ENCODE peak calls at places on chromosomes 16 and 17, in six cellular contexts. N, D, F, H, Q and V are unnamed samples.

GRCh38 chr16:20191566-20191965 is 117.9 kb upstream of the GPR139 start:
- DNase-seq in N (no peak), D (no peak), F (no peak), H (no peak), Q (no peak), V (no peak)

GRCh38 chr16:67226804-67227566 is at the start of gene TMEM208:
- DNase-seq in N (peak), D (peak), F (peak), H (peak), Q (peak), V (peak)

GRCh38 chr17:20010886-20011402 is 1.8 kb downstream of the SPECC1 start:
- DNase-seq in N (no peak), D (no peak), F (no peak), H (no peak), Q (no peak), V (no peak)

GRCh38 chr16:70576431-70577255 is 53.0 kb downstream of the SF3B3 start:
- DNase-seq in N (no peak), D (no peak), F (peak), H (peak), Q (no peak), V (no peak)

GRCh38 chr17:12856451-12856850 is 67.2 kb downstream of the ARHGAP44 start:
- DNase-seq in N (no peak), D (no peak), F (no peak), H (no peak), Q (no peak), V (no peak)

GRCh38 chr16:20303012-20303411 is 24.3 kb downstream of the GP2 start:
- DNase-seq in N (no peak), D (no peak), F (no peak), H (no peak), Q (no peak), V (no peak)

GRCh38 chr16:27332105-27332504 is 18.3 kb downstream of the IL4R start:
- DNase-seq in N (no peak), D (no peak), F (no peak), H (no peak), Q (no peak), V (no peak)

GRCh38 chr17:83192161-83192788 is 112.9 kb downstream of the METRNL start:
- DNase-seq in N (peak), D (peak), F (peak), H (peak), Q (peak), V (peak)

GRCh38 chr17:57940653-57941329 is 14.4 kb downstream of the CUEDC1 start:
- DNase-seq in N (no peak), D (no peak), F (no peak), H (no peak), Q (peak), V (no peak)

GRCh38 chr16:83835972-83836566 is 28.3 kb downstream of the HSBP1 start:
- DNase-seq in N (no peak), D (no peak), F (no peak), H (peak), Q (no peak), V (no peak)

GRCh38 chr16:88686439-88687253 is at the start of gene SNAI3:
- DNase-seq in N (peak), D (peak), F (peak), H (peak), Q (peak), V (peak)

GRCh38 chr16:2341456-2342447 is 1.2 kb upstream of the ABCA3 start:
- DNase-seq in N (peak), D (peak), F (peak), H (no peak), Q (peak), V (no peak)

GRCh38 chr16:57039148-57039812 is 49.9 kb downstream of the NLRC5 start:
- DNase-seq in N (no peak), D (peak), F (peak), H (peak), Q (no peak), V (no peak)

GRCh38 chr16:89343501-89344291 is 126.2 kb downstream of the ZNF778 start:
- DNase-seq in N (no peak), D (peak), F (peak), H (peak), Q (no peak), V (no peak)

GRCh38 chr17:67053438-67054000 is 9.2 kb downstream of the CACNG1 start:
- DNase-seq in N (no peak), D (no peak), F (no peak), H (no peak), Q (no peak), V (no peak)

GRCh38 chr17:38402897-38403296 is 25.4 kb upstream of the ARHGAP23 start:
- DNase-seq in N (no peak), D (no peak), F (no peak), H (no peak), Q (no peak), V (no peak)

GRCh38 chr16:85227262-85227923 is 115.1 kb upstream of the CIBAR2 start:
- DNase-seq in N (no peak), D (no peak), F (no peak), H (peak), Q (no peak), V (no peak)

GRCh38 chr17:48444531-48445247 is 14.7 kb upstream of the SKAP1 start:
- DNase-seq in N (no peak), D (no peak), F (no peak), H (no peak), Q (no peak), V (no peak)

GRCh38 chr17:34626141-34626681 is 46.8 kb downstream of the TMEM132E start:
- DNase-seq in N (no peak), D (peak), F (no peak), H (no peak), Q (no peak), V (no peak)

GRCh38 chr17:41345992-41346391 is 4.6 kb downstream of the KRT33A start:
- DNase-seq in N (no peak), D (no peak), F (no peak), H (no peak), Q (no peak), V (no peak)

GRCh38 chr16:79316004-79316458 is 284.5 kb downstream of the MAF start:
- DNase-seq in N (no peak), D (no peak), F (no peak), H (no peak), Q (no peak), V (no peak)

GRCh38 chr16:8859913-8860881 is 8.6 kb downstream of the CARHSP1 start:
- DNase-seq in N (peak), D (peak), F (peak), H (peak), Q (peak), V (peak)

GRCh38 chr17:62966426-62967110 is 533 bp downstream of the TANC2 start:
- DNase-seq in N (peak), D (peak), F (peak), H (peak), Q (peak), V (peak)

GRCh38 chr17:62627904-62628603 is 584 bp downstream of the MRC2 start:
- DNase-seq in N (peak), D (peak), F (peak), H (peak), Q (peak), V (no peak)

GRCh38 chr16:85098565-85098964 is 13.7 kb downstream of the CIBAR2 start:
- DNase-seq in N (no peak), D (no peak), F (no peak), H (no peak), Q (no peak), V (no peak)

GRCh38 chr16:54242199-54242598 is 44.4 kb downstream of the IRX3 start:
- DNase-seq in N (no peak), D (no peak), F (no peak), H (no peak), Q (no peak), V (no peak)

GRCh38 chr17:10803830-10804498 is at the start of gene TMEM238L:
- DNase-seq in N (peak), D (no peak), F (peak), H (no peak), Q (no peak), V (no peak)

GRCh38 chr16:57258226-57258909 is 13.3 kb downstream of the ARL2BP start:
- DNase-seq in N (no peak), D (peak), F (peak), H (no peak), Q (no peak), V (no peak)

GRCh38 chr17:51793686-51794085 is 364.8 kb downstream of the CA10 start:
- DNase-seq in N (no peak), D (no peak), F (no peak), H (no peak), Q (no peak), V (no peak)

GRCh38 chr17:42121066-42121769 is at the start of gene KAT2A:
- DNase-seq in N (peak), D (peak), F (peak), H (peak), Q (peak), V (peak)

GRCh38 chr17:75877752-75878173 is 618 bp downstream of the TRIM47 start:
- DNase-seq in N (peak), D (peak), F (peak), H (peak), Q (peak), V (peak)

GRCh38 chr17:56173958-56174357 is 20.7 kb downstream of the ANKFN1 start:
- DNase-seq in N (no peak), D (no peak), F (no peak), H (peak), Q (no peak), V (no peak)

GRCh38 chr17:76791053-76791980 is 53.4 kb downstream of the MFSD11 start:
- DNase-seq in N (no peak), D (no peak), F (peak), H (peak), Q (peak), V (no peak)

GRCh38 chr16:3148256-3149192 is 13.7 kb downstream of the ZNF213 start:
- DNase-seq in N (no peak), D (peak), F (no peak), H (no peak), Q (no peak), V (peak)

GRCh38 chr16:72794319-72794718 is 253.6 kb downstream of the ZFHX3 start:
- DNase-seq in N (no peak), D (no peak), F (no peak), H (no peak), Q (no peak), V (no peak)

GRCh38 chr17:57174591-57174990 is 81.7 kb upstream of the MSI2 start:
- DNase-seq in N (no peak), D (no peak), F (no peak), H (no peak), Q (no peak), V (no peak)

GRCh38 chr17:68542698-68543463 is 30.7 kb downstream of the PRKAR1A start:
- DNase-seq in N (no peak), D (no peak), F (no peak), H (no peak), Q (no peak), V (no peak)

GRCh38 chr17:68540981-68541380 is 28.8 kb downstream of the PRKAR1A start:
- DNase-seq in N (no peak), D (no peak), F (no peak), H (no peak), Q (no peak), V (no peak)

GRCh38 chr17:68544111-68544510 is 31.9 kb downstream of the PRKAR1A start:
- DNase-seq in N (no peak), D (no peak), F (no peak), H (no peak), Q (no peak), V (no peak)

GRCh38 chr17:68539536-68540469 is 27.6 kb downstream of the PRKAR1A start:
- DNase-seq in N (no peak), D (peak), F (no peak), H (no peak), Q (peak), V (no peak)

GRCh38 chr17:68541816-68542215 is 29.6 kb downstream of the PRKAR1A start:
- DNase-seq in N (no peak), D (no peak), F (no peak), H (no peak), Q (no peak), V (no peak)
- H3K27ac ChIP-seq in N (no peak), D (peak), F (no peak), H (no peak), Q (no peak), V (peak)

DNA sequence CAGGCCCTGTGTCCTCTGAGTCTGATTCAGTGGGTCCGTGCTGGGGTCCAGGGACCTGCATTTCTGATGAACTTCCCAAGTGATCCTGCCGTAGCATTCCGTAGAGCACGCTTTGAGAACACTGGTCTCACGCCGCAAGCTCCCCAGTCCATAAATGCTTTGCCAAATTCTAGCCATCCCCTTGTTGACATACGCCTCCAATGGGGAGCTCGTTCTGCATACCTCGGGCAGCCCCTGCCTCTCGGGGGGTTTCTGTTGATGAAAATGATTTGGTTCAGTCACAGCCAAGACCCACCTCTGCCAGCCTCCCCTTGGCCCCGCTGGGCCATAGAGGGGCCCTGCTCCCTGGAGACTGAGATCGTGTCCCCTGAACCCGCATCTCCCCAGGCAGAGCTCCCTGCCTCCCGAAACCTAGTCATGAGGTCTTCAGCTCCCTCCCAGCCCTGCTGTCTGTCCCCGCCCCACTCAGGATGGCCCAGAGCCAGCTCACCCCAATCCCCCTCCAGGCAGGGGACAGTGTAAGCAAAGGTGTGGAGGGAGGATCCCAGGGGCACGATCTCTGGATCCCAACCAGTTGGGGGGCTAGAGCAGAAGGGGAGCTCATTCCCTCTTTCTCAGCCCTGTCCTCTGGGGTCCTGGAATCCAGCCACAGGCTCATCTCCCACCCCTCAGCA is 16.2 kb upstream of the SPNS2 start:
- DNase-seq in N (no peak), D (no peak), F (peak), H (no peak), Q (no peak), V (no peak)
- H3K27ac ChIP-seq in N (no peak), D (peak), F (peak), H (no peak), Q (no peak), V (peak)

DNA sequence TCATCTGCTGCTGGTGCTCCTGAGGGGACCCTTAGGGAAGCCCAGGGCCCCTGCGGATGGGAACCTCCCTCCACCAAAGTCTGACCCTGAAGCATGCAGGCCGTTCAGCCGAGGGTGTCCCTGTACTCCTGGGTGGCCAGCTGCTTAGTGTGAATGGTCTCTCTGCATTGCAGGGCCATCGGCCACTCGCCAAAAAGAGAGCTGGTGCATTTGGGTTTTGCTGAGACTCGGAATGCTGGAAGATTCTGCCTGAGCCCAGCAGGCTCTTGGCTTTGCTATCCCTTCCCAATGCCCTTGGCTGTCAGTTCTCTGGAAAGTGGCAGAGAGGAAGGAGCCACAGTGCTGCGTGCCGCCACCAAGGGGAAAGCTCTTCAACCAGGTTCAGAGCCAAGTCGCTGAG is 2.8 kb downstream of the MEOX1 start:
- DNase-seq in N (no peak), D (no peak), F (no peak), H (no peak), Q (no peak), V (no peak)
- H3K27ac ChIP-seq in N (peak), D (no peak), F (peak), H (no peak), Q (no peak), V (no peak)

DNA sequence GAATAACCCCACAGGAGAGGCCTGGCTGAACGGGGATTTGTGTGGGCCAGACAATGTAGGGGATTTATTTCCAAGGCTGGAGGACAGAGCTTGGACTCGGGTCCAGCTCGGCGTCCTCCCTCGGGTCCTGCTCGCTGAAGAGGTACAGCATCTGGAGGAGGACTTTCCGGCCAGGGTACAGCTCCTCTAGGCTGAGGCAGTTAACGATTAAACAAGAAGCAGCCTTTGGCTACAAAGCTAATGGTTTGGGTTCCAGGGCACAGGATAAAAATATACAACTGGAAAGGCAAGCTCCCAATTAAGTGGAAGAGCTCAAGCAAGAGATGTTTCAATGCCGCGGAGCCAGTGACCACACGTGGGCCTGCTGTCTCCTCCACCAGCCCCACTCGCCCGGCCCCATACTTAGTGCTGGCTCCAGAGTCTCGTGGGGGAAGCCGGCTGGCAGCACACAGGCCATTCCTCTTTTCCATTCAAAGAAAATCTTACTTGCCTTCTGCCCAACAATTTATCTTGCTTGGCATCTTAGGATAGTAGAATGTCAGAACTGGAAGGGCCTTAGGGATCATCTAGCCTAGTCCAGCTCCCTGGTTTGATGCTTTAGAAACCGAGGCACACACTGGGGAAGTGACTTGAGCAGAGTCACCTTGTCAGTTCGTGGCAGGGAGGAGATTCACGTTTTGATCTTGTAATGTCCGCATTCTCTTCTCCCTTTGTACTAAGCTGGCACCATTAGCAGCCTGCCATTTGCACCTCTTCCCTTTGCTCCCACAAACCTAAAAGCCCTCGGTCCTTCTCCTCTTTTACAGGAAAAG is 85.9 kb upstream of the TBX2 start:
- DNase-seq in N (peak), D (no peak), F (no peak), H (no peak), Q (peak), V (no peak)
- H3K27ac ChIP-seq in N (peak), D (peak), F (peak), H (peak), Q (peak), V (peak)

DNA sequence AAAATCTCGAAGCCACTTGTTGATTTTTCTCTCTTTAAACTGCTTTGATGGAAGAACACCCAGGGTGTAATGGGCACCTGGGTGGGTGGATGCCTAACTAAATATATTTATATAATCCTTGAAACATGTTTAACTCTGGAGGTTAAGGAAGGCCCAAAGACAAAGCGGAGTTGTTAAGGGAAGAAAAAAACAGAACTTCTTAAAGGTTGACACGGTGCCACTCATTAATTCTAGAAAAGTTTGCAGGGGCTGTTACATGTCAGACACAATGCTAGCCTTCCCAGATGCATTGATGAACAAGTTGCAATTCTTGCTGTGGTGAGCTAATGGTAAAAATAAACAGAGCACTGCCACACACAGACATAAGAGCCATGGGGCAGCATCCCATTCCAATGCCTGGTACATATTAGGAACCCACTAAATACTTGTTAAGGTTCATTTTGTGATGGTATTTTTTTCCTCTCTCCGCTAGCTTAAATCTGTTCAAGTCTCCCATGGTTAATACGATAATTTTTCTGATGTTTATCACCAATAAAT is 109.5 kb downstream of the CDH13 start:
- DNase-seq in N (no peak), D (no peak), F (no peak), H (no peak), Q (no peak), V (no peak)
- H3K27ac ChIP-seq in N (peak), D (no peak), F (peak), H (no peak), Q (no peak), V (no peak)